ENCODE peak calls at places on chromosomes 5 and 9, in seven cellular contexts. Z is coronary artery; J is NCI-H460; E is stimulated activated CD8-positive, alpha-beta memory T cell treated with anti-CD3 and anti-CD28 coated beads, Interleukin-15, amount 100 ng/mL, for 24 hours; M is ovary; L is naive B cell; S is DMS153. W is an unnamed sample.

GRCh38 chr5:142446131-142446959 is 121.5 kb upstream of the SPRY4 start:
- DNase-seq in L (no peak), M (no peak), S (no peak), J (peak; percentile 18), Z (no peak), E (no peak), W (no peak)

GRCh38 chr9:134396258-134396742 is 70.0 kb downstream of the RXRA start:
- DNase-seq in Z (no peak), E (no peak), J (no peak), M (no peak), L (peak; percentile 83), S (no peak), W (peak; percentile 61)

GRCh38 chr5:128825826-128826225 is 139.5 kb upstream of the SLC27A6 start:
- DNase-seq in Z (no peak), L (no peak), S (no peak), M (no peak), E (no peak), J (no peak), W (no peak)

GRCh38 chr5:150500328-150500841 is 7.5 kb upstream of the NDST1 start:
- DNase-seq in Z (no peak), S (no peak), E (no peak), M (no peak), J (no peak), L (no peak), W (no peak)

GRCh38 chr5:43401827-43402226 is 10.4 kb downstream of the CCL28 start:
- DNase-seq in M (no peak), S (no peak), E (no peak), L (no peak), J (peak; percentile 34), Z (no peak), W (peak; percentile 4)

GRCh38 chr9:129633207-129633606 is 7.2 kb downstream of the NTMT1 start:
- DNase-seq in L (no peak), E (no peak), Z (no peak), S (no peak), J (no peak), M (no peak), W (no peak)

GRCh38 chr9:100098241-100098886 is 436 bp downstream of the ERP44 start:
- DNase-seq in E (no peak), S (peak; percentile 20), Z (peak; percentile 76), M (peak; percentile 11), J (peak; percentile 38), L (peak; percentile 27), W (peak; percentile 54)

GRCh38 chr9:4987996-4988421 is 2.9 kb downstream of the JAK2 start:
- DNase-seq in S (peak; percentile 28), M (peak; percentile 20), L (peak; percentile 65), E (no peak), Z (no peak), J (peak; percentile 37), W (peak; percentile 83)

GRCh38 chr9:73009649-73010288 is 56.9 kb upstream of the ALDH1A1 start:
- DNase-seq in L (no peak), E (no peak), Z (no peak), M (no peak), S (no peak), J (no peak), W (no peak)

GRCh38 chr9:127574089-127574921 is 37.8 kb upstream of the STXBP1 start:
- DNase-seq in S (peak; percentile 99), Z (no peak), E (no peak), J (peak; percentile 58), M (no peak), L (no peak), W (no peak)

GRCh38 chr5:78483809-78484521 is 123.5 kb downstream of the SCAMP1 start:
- DNase-seq in J (no peak), Z (no peak), E (no peak), L (peak; percentile 68), S (no peak), M (no peak), W (peak; percentile 91)

GRCh38 chr5:126354012-126354856 is 69.0 kb upstream of the GRAMD2B start:
- DNase-seq in L (no peak), S (peak; percentile 23), M (no peak), Z (no peak), J (peak; percentile 35), E (no peak), W (peak; percentile 46)

GRCh38 chr5:25107878-25108277 is 463.1 kb upstream of the CDH10 start:
- DNase-seq in E (no peak), Z (no peak), M (no peak), L (no peak), J (no peak), S (no peak), W (no peak)

GRCh38 chr5:71632168-71632567 is 45.0 kb downstream of the MCCC2 start:
- DNase-seq in J (no peak), L (no peak), Z (no peak), E (no peak), S (no peak), M (no peak), W (no peak)

GRCh38 chr9:133967024-133967741 is 24.9 kb downstream of the VAV2 start:
- DNase-seq in J (no peak), S (no peak), E (no peak), M (no peak), Z (no peak), L (no peak), W (no peak)

GRCh38 chr9:129654641-129655040 is 10.8 kb upstream of the PRRX2 start:
- DNase-seq in M (no peak), J (no peak), L (no peak), Z (no peak), E (no peak), S (no peak), W (no peak)

GRCh38 chr5:36215910-36216309 is 25.8 kb downstream of the NADK2 start:
- DNase-seq in J (no peak), M (no peak), L (no peak), E (no peak), Z (no peak), S (no peak), W (no peak)

GRCh38 chr5:180637962-180638680 is 11.3 kb downstream of the FLT4 start:
- DNase-seq in J (no peak), E (no peak), Z (no peak), S (no peak), L (no peak), M (no peak), W (no peak)

GRCh38 chr5:134905246-134905996 is 490 bp downstream of the PCBD2 start:
- DNase-seq in L (peak; percentile 70), J (peak; percentile 56), E (peak; percentile 51), M (peak; percentile 65), S (peak; percentile 30), Z (peak; percentile 83), W (peak; percentile 82)